ENCODE peak calls at places on chromosome 6, in five cellular contexts. One of them, this sample, is unnamed.

GRCh38 chr6:108036884-108037283 is 37.7 kb downstream of the OSTM1 start:
- DNase-seq in stimulated activated naive CD4-positive, alpha-beta T cell: no peak
- DNase-seq in AG04450: no peak
- DNase-seq in T1000: no peak
- DNase-seq in osteocyte: no peak
- DNase-seq in this sample: no peak

GRCh38 chr6:41428402-41428994 is 93.1 kb downstream of the NCR2 start:
- DNase-seq in stimulated activated naive CD4-positive, alpha-beta T cell: no peak
- DNase-seq in AG04450: no peak
- DNase-seq in T1000: no peak
- DNase-seq in osteocyte: no peak
- DNase-seq in this sample: no peak

GRCh38 chr6:83062225-83062624 is 3.4 kb downstream of the UBE3D start:
- DNase-seq in stimulated activated naive CD4-positive, alpha-beta T cell: no peak
- DNase-seq in AG04450: no peak
- DNase-seq in T1000: peak; percentile 2
- DNase-seq in osteocyte: no peak
- DNase-seq in this sample: no peak

GRCh38 chr6:33313709-33314514 is at the start of gene TAPBP:
- DNase-seq in stimulated activated naive CD4-positive, alpha-beta T cell: peak; percentile 78
- DNase-seq in AG04450: no peak
- DNase-seq in T1000: peak; percentile 31
- DNase-seq in osteocyte: no peak
- DNase-seq in this sample: peak; percentile 74

GRCh38 chr6:138882369-138883017 is 86.6 kb downstream of the ECT2L start:
- DNase-seq in stimulated activated naive CD4-positive, alpha-beta T cell: no peak
- DNase-seq in AG04450: no peak
- DNase-seq in T1000: no peak
- DNase-seq in osteocyte: no peak
- DNase-seq in this sample: no peak

GRCh38 chr6:129860901-129861665 is at the start of gene TMEM244:
- DNase-seq in stimulated activated naive CD4-positive, alpha-beta T cell: no peak
- DNase-seq in AG04450: no peak
- DNase-seq in T1000: no peak
- DNase-seq in osteocyte: no peak
- DNase-seq in this sample: no peak

GRCh38 chr6:158460602-158461092 is 99.2 kb upstream of the TMEM181 start:
- DNase-seq in stimulated activated naive CD4-positive, alpha-beta T cell: no peak
- DNase-seq in AG04450: no peak
- DNase-seq in T1000: peak; percentile 31
- DNase-seq in osteocyte: no peak
- DNase-seq in this sample: no peak

GRCh38 chr6:48535569-48535968 is 424.6 kb upstream of the PTCHD4 start:
- DNase-seq in stimulated activated naive CD4-positive, alpha-beta T cell: no peak
- DNase-seq in AG04450: no peak
- DNase-seq in T1000: peak; percentile 14
- DNase-seq in osteocyte: no peak
- DNase-seq in this sample: no peak

GRCh38 chr6:16514249-16514648 is 247.0 kb downstream of the ATXN1 start:
- DNase-seq in stimulated activated naive CD4-positive, alpha-beta T cell: no peak
- DNase-seq in AG04450: peak; percentile 32
- DNase-seq in T1000: no peak
- DNase-seq in osteocyte: no peak
- DNase-seq in this sample: no peak

GRCh38 chr6:27582928-27583725 is 110.2 kb upstream of the ZNF184 start:
- DNase-seq in stimulated activated naive CD4-positive, alpha-beta T cell: no peak
- DNase-seq in AG04450: no peak
- DNase-seq in T1000: no peak
- DNase-seq in osteocyte: no peak
- DNase-seq in this sample: no peak

GRCh38 chr6:168363302-168363701 is 43.7 kb upstream of the DACT2 start:
- DNase-seq in stimulated activated naive CD4-positive, alpha-beta T cell: no peak
- DNase-seq in AG04450: no peak
- DNase-seq in T1000: no peak
- DNase-seq in osteocyte: no peak
- DNase-seq in this sample: no peak

GRCh38 chr6:8845691-8846090 is 410.3 kb upstream of the SLC35B3 start:
- DNase-seq in stimulated activated naive CD4-positive, alpha-beta T cell: no peak
- DNase-seq in AG04450: no peak
- DNase-seq in T1000: no peak
- DNase-seq in osteocyte: no peak
- DNase-seq in this sample: no peak

GRCh38 chr6:45959534-45960195 is 56.0 kb downstream of the CLIC5 start:
- DNase-seq in stimulated activated naive CD4-positive, alpha-beta T cell: no peak
- DNase-seq in AG04450: no peak
- DNase-seq in T1000: no peak
- DNase-seq in osteocyte: no peak
- DNase-seq in this sample: no peak

GRCh38 chr6:161481786-161482516 is 208.1 kb upstream of the AGPAT4 start:
- DNase-seq in stimulated activated naive CD4-positive, alpha-beta T cell: no peak
- DNase-seq in AG04450: no peak
- DNase-seq in T1000: no peak
- DNase-seq in osteocyte: no peak
- DNase-seq in this sample: no peak

GRCh38 chr6:73631849-73632248 is 21.9 kb downstream of the SLC17A5 start:
- DNase-seq in stimulated activated naive CD4-positive, alpha-beta T cell: no peak
- DNase-seq in AG04450: peak; percentile 63
- DNase-seq in T1000: no peak
- DNase-seq in osteocyte: no peak
- DNase-seq in this sample: no peak

GRCh38 chr6:145374566-145374965 is 360.8 kb downstream of the EPM2A start:
- DNase-seq in stimulated activated naive CD4-positive, alpha-beta T cell: no peak
- DNase-seq in AG04450: no peak
- DNase-seq in T1000: no peak
- DNase-seq in osteocyte: no peak
- DNase-seq in this sample: no peak

GRCh38 chr6:18432180-18432579 is 45.0 kb downstream of the RNF144B start:
- DNase-seq in stimulated activated naive CD4-positive, alpha-beta T cell: no peak
- DNase-seq in AG04450: peak; percentile 27
- DNase-seq in T1000: no peak
- DNase-seq in osteocyte: no peak
- DNase-seq in this sample: no peak

GRCh38 chr6:110140650-110141049 is 38.8 kb downstream of the WASF1 start:
- DNase-seq in stimulated activated naive CD4-positive, alpha-beta T cell: no peak
- DNase-seq in AG04450: peak; percentile 13
- DNase-seq in T1000: no peak
- DNase-seq in osteocyte: no peak
- DNase-seq in this sample: no peak